ENCODE peak calls at places on chromosomes 16 and 17, in five cellular contexts. W is GM23338, J is epithelial cell of esophagus, L is Peyer's patch, A is IMR-90. D is an unnamed sample.

GRCh38 chr17:50560931-50561750 is 626 bp downstream of the CACNA1G start:
- DNase-seq in J (no peak), L (no peak), W (peak; percentile 55), A (no peak), D (no peak)

GRCh38 chr16:58393138-58393504 is 850 bp downstream of the GINS3 start:
- DNase-seq in A (no peak), J (no peak), L (no peak), W (no peak), D (peak; percentile 20)

GRCh38 chr17:72605543-72605942 is 484.7 kb downstream of the SOX9 start:
- DNase-seq in L (no peak), A (no peak), J (no peak), W (no peak), D (no peak)

GRCh38 chr17:63974594-63975192 is 2.0 kb upstream of the SCN4A start:
- DNase-seq in L (no peak), W (no peak), A (peak; percentile 67), J (peak; percentile 78), D (peak; percentile 59)

GRCh38 chr16:79970091-79970490 is 369.6 kb upstream of the MAF start:
- DNase-seq in J (no peak), A (no peak), W (no peak), L (no peak), D (no peak)

GRCh38 chr16:66930189-66930588 is 4.0 kb downstream of the CIAO2B start:
- DNase-seq in A (peak; percentile 85), L (no peak), W (no peak), J (peak; percentile 76), D (peak; percentile 65)

GRCh38 chr17:4340914-4341615 is 25.4 kb downstream of the UBE2G1 start:
- DNase-seq in A (peak; percentile 55), W (no peak), L (no peak), J (peak; percentile 43), D (no peak)

GRCh38 chr17:28727727-28728363 is 743 bp upstream of the NEK8 start:
- DNase-seq in A (peak; percentile 48), W (peak; percentile 97), L (peak; percentile 82), J (peak; percentile 98), D (peak; percentile 71)

GRCh38 chr16:2210386-2211365 is at the start of gene BRICD5:
- DNase-seq in J (no peak), A (peak; percentile 19), L (no peak), W (peak; percentile 58), D (peak; percentile 46)

GRCh38 chr17:64920419-64921172 is 1.3 kb upstream of the LRRC37A3 start:
- DNase-seq in J (peak; percentile 38), L (no peak), A (no peak), W (peak; percentile 20), D (no peak)

GRCh38 chr17:48751172-48751571 is 22.6 kb upstream of the HOXB13 start:
- DNase-seq in A (no peak), J (no peak), W (no peak), L (no peak), D (no peak)

GRCh38 chr16:66517586-66518263 is 32.2 kb downstream of the TK2 start:
- DNase-seq in J (no peak), A (no peak), W (no peak), L (peak; percentile 54), D (no peak)

GRCh38 chr16:27745348-27745747 is 195.4 kb downstream of the KATNIP start:
- DNase-seq in J (no peak), W (no peak), L (no peak), A (peak; percentile 23), D (no peak)

GRCh38 chr17:29659155-29659554 is 36.4 kb upstream of the CORO6 start:
- DNase-seq in A (no peak), W (no peak), J (no peak), L (no peak), D (no peak)

GRCh38 chr17:38538906-38539305 is 66.8 kb downstream of the SRCIN1 start:
- DNase-seq in W (no peak), J (no peak), L (no peak), A (no peak), D (no peak)
- H3K4me3 ChIP-seq in W (no peak overlapping the region), J (no peak overlapping the region), L (no peak overlapping the region), A (no peak overlapping the region), D (no peak overlapping the region)

DNA sequence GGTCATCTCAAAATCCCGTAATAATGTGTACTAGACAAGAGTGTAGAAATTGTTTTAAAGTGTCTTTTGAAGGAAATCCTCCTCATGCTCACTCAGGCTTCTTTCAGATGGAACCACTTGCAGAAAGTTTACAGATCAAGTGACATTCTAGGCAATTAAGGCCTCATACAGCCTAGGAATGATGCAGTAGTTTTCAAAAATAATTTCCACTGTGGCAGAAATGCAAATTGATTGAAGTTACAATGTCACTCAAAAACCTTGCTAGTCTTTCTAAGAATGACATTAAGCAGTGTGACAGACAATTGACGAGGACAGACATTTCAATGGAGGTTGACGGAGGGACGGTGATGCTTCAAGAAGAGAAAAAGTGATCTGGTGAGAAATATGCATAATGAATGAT is 53.5 kb upstream of the CDH8 start:
- DNase-seq in A (no peak), L (no peak), W (no peak), J (no peak), D (no peak)
- TF ChIP-seq CTCF in A (no peak), L (no peak), W (no peak), J (no peak), D (no peak)

GRCh38 chr17:34243732-34244299 is 11.3 kb upstream of the CCL2 start:
- DNase-seq in A (no peak), J (no peak), W (no peak), L (no peak), D (no peak)

GRCh38 chr17:34237458-34237857 is 17.6 kb upstream of the CCL2 start:
- DNase-seq in W (no peak), L (no peak), J (no peak), A (no peak), D (no peak)

GRCh38 chr17:34242553-34242952 is 12.5 kb upstream of the CCL2 start:
- DNase-seq in L (no peak), W (no peak), J (no peak), A (no peak), D (no peak)

GRCh38 chr17:34242976-34243731 is 11.9 kb upstream of the CCL2 start:
- DNase-seq in J (no peak), L (no peak), A (no peak), W (no peak), D (no peak)

DNA sequence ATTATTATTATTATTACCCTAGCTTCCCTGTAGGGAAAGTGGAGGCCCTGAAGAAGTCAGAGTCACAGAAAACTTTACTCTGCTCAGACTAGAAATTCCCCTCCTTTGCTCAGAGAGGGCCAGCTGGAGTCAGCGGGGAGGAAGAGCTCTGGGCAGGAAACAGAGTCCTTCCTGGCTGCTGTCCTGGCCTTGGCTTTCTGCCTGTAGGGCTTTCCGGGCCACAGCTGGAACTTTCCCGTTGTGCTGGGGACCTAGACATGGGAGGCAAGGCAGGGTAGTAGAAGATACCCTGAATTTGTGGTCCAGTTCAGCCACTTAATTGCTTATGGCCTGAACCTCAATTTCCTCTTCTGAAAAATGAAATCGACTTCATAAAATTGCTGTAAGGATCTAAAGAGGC is 14.0 kb upstream of the CCL2 start:
- DNase-seq in J (no peak), A (peak; percentile 44), W (no peak), L (no peak), D (peak; percentile 28)
- H3K4me3 ChIP-seq in J (no peak overlapping the region), A (no peak overlapping the region), W (no peak overlapping the region), L (no peak overlapping the region), D (no peak overlapping the region)

DNA sequence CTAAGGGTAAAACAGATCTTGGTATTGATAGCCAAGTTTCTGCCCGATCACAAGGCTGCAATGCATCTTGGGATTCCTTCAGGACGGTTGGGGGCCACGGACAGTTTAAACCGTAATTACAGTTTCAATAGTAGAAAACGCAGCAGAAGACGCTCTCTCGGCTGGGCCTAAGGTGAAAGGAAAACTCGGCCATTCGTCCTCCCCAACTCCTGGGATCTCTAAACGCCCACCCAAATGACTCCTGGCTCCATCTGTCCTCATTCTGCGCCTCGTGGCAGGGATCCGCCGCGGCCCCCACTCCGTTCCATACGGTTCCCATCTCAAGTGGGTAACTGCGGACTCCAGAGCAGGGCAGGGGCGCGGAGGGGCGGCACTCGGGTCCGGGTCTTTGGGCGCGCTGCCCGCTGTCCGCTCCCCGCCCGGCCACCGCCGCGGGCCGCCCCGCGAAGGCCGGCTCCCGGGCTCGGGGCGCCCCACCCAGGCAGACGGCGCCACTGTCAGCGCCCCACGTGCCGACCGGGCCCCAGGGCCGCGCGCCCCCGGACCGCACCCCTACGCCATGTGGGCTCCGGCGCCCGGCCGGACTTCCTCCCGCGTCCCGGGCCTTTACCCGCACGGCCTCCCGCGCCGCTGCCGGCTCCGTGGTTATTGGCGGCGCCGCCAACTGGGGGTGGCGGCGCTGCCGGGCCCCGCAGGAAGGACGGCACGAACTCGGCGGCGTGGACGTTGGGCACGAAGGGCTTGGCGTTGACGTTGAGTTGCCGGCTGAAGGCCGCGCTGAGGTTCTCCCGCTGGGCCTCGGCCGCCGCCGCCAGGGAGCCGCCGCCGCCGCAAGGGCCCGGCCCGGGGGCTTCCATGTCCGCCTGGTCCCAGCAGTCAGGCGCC is 755 bp downstream of the GSPT1 start:
- DNase-seq in W (peak; percentile 63), L (peak; percentile 80), A (peak; percentile 28), J (peak; percentile 51), D (no peak)
- TF ChIP-seq CTCF in W (no peak), L (no peak), A (no peak), J (no peak), D (no peak)

GRCh38 chr16:14485811-14486519 is 144.1 kb downstream of the PARN start:
- DNase-seq in A (no peak), J (no peak), L (no peak), W (no peak), D (no peak)

GRCh38 chr16:14485131-14485551 is 144.9 kb downstream of the PARN start:
- DNase-seq in A (peak; percentile 65), W (no peak), J (no peak), L (no peak), D (peak; percentile 24)

GRCh38 chr16:14486520-14487303 is 143.3 kb downstream of the PARN start:
- DNase-seq in L (peak; percentile 60), J (peak; percentile 92), W (peak; percentile 46), A (peak; percentile 94), D (peak; percentile 93)

GRCh38 chr16:14489460-14489859 is 140.6 kb downstream of the PARN start:
- DNase-seq in L (no peak), A (peak; percentile 15), W (peak; percentile 79), J (no peak), D (no peak)

GRCh38 chr16:14487579-14487978 is 142.5 kb downstream of the PARN start:
- DNase-seq in A (no peak), L (no peak), J (no peak), W (no peak), D (no peak)
- H3K4me3 ChIP-seq in A (no peak overlapping the region), L (no peak overlapping the region), J (no peak overlapping the region), W (no peak overlapping the region), D (no peak overlapping the region)

DNA sequence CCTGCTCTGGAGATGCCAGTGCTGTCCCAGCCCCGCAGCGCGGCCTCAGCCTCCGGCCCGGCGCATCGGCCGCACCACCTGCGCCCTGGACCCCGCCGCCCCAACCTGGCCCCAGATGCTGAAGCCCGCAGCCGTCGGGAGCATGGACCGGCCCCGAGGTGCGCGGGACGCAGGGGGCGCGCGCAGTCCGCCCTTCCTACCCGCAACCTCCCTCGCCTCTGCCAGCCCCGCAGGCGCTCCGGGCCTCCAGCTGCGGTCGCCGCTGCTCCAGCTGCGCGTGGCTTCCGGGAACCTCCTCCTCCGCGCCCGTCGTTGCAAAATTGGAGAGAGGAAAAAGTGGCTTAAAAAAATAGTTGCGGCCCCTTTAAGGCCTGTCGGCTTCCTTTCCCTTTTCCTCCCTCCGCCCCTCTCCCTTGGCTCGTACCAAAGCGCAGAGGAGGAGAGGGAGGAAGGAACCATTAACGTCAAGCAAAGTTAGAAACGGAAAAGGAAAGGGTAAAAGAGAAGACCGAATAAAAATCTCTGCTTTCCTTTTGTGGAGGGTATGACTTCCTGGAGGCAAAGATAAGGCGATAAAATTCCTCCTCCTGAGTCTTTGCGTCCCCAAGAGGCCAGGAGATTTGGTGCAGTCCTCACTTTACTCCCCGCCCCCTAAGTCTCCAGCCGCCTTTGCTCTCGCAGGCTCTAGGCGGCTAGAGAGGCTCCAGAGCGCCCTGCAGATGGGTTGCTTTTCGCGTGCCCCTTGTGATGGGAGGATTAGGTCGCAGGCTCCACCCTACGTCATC is at the start of gene CDIPT:
- DNase-seq in A (peak; percentile 97), L (peak; percentile 90), W (peak; percentile 99), J (peak; percentile 98), D (peak; percentile 98)
- TF ChIP-seq CTCF in A (peak; percentile 82), L (peak; percentile 77), W (peak; percentile 82), J (peak; percentile 73), D (peak; percentile 67)